ENCODE peak calls at places on chromosomes 16 and 17, in four cellular contexts. One of them, this sample, is unnamed.

GRCh38 chr17:47276868-47277267 is 23.2 kb downstream of the ITGB3 start:
- DNase-seq in K562: no peak
- DNase-seq in HepG2: peak
- DNase-seq in GM12878: no peak
- DNase-seq in this sample: peak

GRCh38 chr16:1465567-1465915 is 9.3 kb downstream of the CLCN7 start:
- DNase-seq in K562: no peak
- DNase-seq in HepG2: no peak
- DNase-seq in GM12878: no peak
- DNase-seq in this sample: no peak

GRCh38 chr17:51662204-51663056 is 402.1 kb downstream of the UTP18 start:
- DNase-seq in K562: no peak
- DNase-seq in HepG2: no peak
- DNase-seq in GM12878: no peak
- DNase-seq in this sample: no peak

GRCh38 chr16:937311-937710 is 33.5 kb downstream of the LMF1 start:
- DNase-seq in K562: no peak
- DNase-seq in HepG2: no peak
- DNase-seq in GM12878: no peak
- DNase-seq in this sample: no peak

GRCh38 chr17:60231691-60232090 is 81.9 kb downstream of the CA4 start:
- DNase-seq in K562: peak
- DNase-seq in HepG2: no peak
- DNase-seq in GM12878: no peak
- DNase-seq in this sample: no peak

GRCh38 chr17:8912060-8912981 is 44.8 kb upstream of the PIK3R6 start:
- DNase-seq in K562: no peak
- DNase-seq in HepG2: no peak
- DNase-seq in GM12878: no peak
- DNase-seq in this sample: no peak

GRCh38 chr17:55443904-55444303 is 22.3 kb upstream of the MMD start:
- DNase-seq in K562: no peak
- DNase-seq in HepG2: no peak
- DNase-seq in GM12878: no peak
- DNase-seq in this sample: no peak

GRCh38 chr16:2813661-2814288 is 3.3 kb upstream of the PRSS21 start:
- DNase-seq in K562: no peak
- DNase-seq in HepG2: no peak
- DNase-seq in GM12878: no peak
- DNase-seq in this sample: no peak

GRCh38 chr16:89863741-89864391 is 9.5 kb upstream of the TCF25 start:
- DNase-seq in K562: no peak
- DNase-seq in HepG2: no peak
- DNase-seq in GM12878: peak
- DNase-seq in this sample: no peak

GRCh38 chr17:30520436-30520835 is 43.2 kb downstream of the GOSR1 start:
- DNase-seq in K562: no peak
- DNase-seq in HepG2: no peak
- DNase-seq in GM12878: no peak
- DNase-seq in this sample: no peak

GRCh38 chr17:77602062-77602746 is 356.3 kb upstream of the TNRC6C start:
- DNase-seq in K562: no peak
- DNase-seq in HepG2: no peak
- DNase-seq in GM12878: no peak
- DNase-seq in this sample: no peak

GRCh38 chr16:27786221-27786848 is 236.4 kb downstream of the KATNIP start:
- DNase-seq in K562: no peak
- DNase-seq in HepG2: peak
- DNase-seq in GM12878: no peak
- DNase-seq in this sample: no peak

GRCh38 chr16:67935096-67935401 is 1.6 kb downstream of the PSMB10 start:
- DNase-seq in K562: no peak
- DNase-seq in HepG2: no peak
- DNase-seq in GM12878: no peak
- DNase-seq in this sample: no peak

GRCh38 chr16:31356566-31357323 is 1.8 kb downstream of the ITGAX start:
- DNase-seq in K562: no peak
- DNase-seq in HepG2: no peak
- DNase-seq in GM12878: no peak
- DNase-seq in this sample: no peak

GRCh38 chr16:57798953-57799618 is 3.2 kb downstream of the KIFC3 start:
- DNase-seq in K562: no peak
- DNase-seq in HepG2: no peak
- DNase-seq in GM12878: no peak
- DNase-seq in this sample: no peak

GRCh38 chr17:36728030-36728991 is 126.9 kb downstream of the MRM1 start:
- DNase-seq in K562: peak
- DNase-seq in HepG2: no peak
- DNase-seq in GM12878: no peak
- DNase-seq in this sample: no peak

GRCh38 chr16:57619606-57620315 is 8.7 kb upstream of the ADGRG1 start:
- DNase-seq in K562: no peak
- DNase-seq in HepG2: peak
- DNase-seq in GM12878: no peak
- DNase-seq in this sample: no peak

GRCh38 chr17:77432034-77432554 is 291.3 kb downstream of the SEC14L1 start:
- DNase-seq in K562: no peak
- DNase-seq in HepG2: no peak
- DNase-seq in GM12878: no peak
- DNase-seq in this sample: no peak

GRCh38 chr17:11303773-11304394 is 62.9 kb downstream of the SHISA6 start:
- DNase-seq in K562: no peak
- DNase-seq in HepG2: no peak
- DNase-seq in GM12878: no peak
- DNase-seq in this sample: no peak

GRCh38 chr17:12613566-12613965 is 52.1 kb upstream of the MYOCD start:
- DNase-seq in K562: no peak
- DNase-seq in HepG2: no peak
- DNase-seq in GM12878: no peak
- DNase-seq in this sample: no peak

GRCh38 chr17:18362509-18363020 is 785 bp downstream of the SHMT1 start:
- DNase-seq in K562: peak
- DNase-seq in HepG2: peak
- DNase-seq in GM12878: no peak
- DNase-seq in this sample: peak

GRCh38 chr17:8791910-8792270 is 7.3 kb downstream of the MFSD6L start:
- DNase-seq in K562: no peak
- DNase-seq in HepG2: no peak
- DNase-seq in GM12878: no peak
- DNase-seq in this sample: peak

GRCh38 chr17:5282639-5283217 is 644 bp downstream of the RABEP1 start:
- DNase-seq in K562: no peak
- DNase-seq in HepG2: no peak
- DNase-seq in GM12878: no peak
- DNase-seq in this sample: no peak

GRCh38 chr17:62963296-62963695 is 2.7 kb upstream of the TANC2 start:
- DNase-seq in K562: peak
- DNase-seq in HepG2: no peak
- DNase-seq in GM12878: no peak
- DNase-seq in this sample: peak

GRCh38 chr17:9402590-9403199 is 172.9 kb downstream of the STX8 start:
- DNase-seq in K562: peak
- DNase-seq in HepG2: peak
- DNase-seq in GM12878: no peak
- DNase-seq in this sample: peak

GRCh38 chr16:86572616-86573015 is 5.7 kb upstream of the FOXL1 start:
- DNase-seq in K562: no peak
- DNase-seq in HepG2: no peak
- DNase-seq in GM12878: no peak
- DNase-seq in this sample: no peak

GRCh38 chr17:43545383-43545632 is 832 bp downstream of the ETV4 start:
- DNase-seq in K562: no peak
- DNase-seq in HepG2: no peak
- DNase-seq in GM12878: no peak
- DNase-seq in this sample: peak

GRCh38 chr17:39618252-39618913 is 8.4 kb upstream of the PPP1R1B start:
- DNase-seq in K562: no peak
- DNase-seq in HepG2: no peak
- DNase-seq in GM12878: no peak
- DNase-seq in this sample: no peak

GRCh38 chr17:8475227-8475626 is 39.5 kb downstream of the NDEL1 start:
- DNase-seq in K562: no peak
- DNase-seq in HepG2: no peak
- DNase-seq in GM12878: no peak
- DNase-seq in this sample: no peak

GRCh38 chr16:63652091-63652490 is 1469.8 kb downstream of the CDH11 start:
- DNase-seq in K562: no peak
- DNase-seq in HepG2: peak
- DNase-seq in GM12878: no peak
- DNase-seq in this sample: no peak

GRCh38 chr16:68800257-68800875 is 43.0 kb upstream of the TANGO6 start:
- DNase-seq in K562: peak
- DNase-seq in HepG2: peak
- DNase-seq in GM12878: peak
- DNase-seq in this sample: peak

GRCh38 chr16:86355951-86356350 is 154.4 kb upstream of the FOXF1 start:
- DNase-seq in K562: no peak
- DNase-seq in HepG2: no peak
- DNase-seq in GM12878: no peak
- DNase-seq in this sample: no peak

GRCh38 chr16:30902070-30902972 is 5.9 kb downstream of the CTF1 start:
- DNase-seq in K562: peak
- DNase-seq in HepG2: peak
- DNase-seq in GM12878: no peak
- DNase-seq in this sample: peak

GRCh38 chr17:78142113-78142861 is 3.9 kb upstream of the C17orf99 start:
- DNase-seq in K562: no peak
- DNase-seq in HepG2: peak
- DNase-seq in GM12878: no peak
- DNase-seq in this sample: peak

GRCh38 chr17:4204676-4205075 is 59.1 kb downstream of the ANKFY1 start:
- DNase-seq in K562: no peak
- DNase-seq in HepG2: no peak
- DNase-seq in GM12878: no peak
- DNase-seq in this sample: no peak

GRCh38 chr16:71894921-71895678 is at the start of gene IST1:
- DNase-seq in K562: peak
- DNase-seq in HepG2: peak
- DNase-seq in GM12878: peak
- DNase-seq in this sample: peak

GRCh38 chr16:71896688-71897368 is 1.5 kb downstream of the IST1 start:
- DNase-seq in K562: no peak
- DNase-seq in HepG2: no peak
- DNase-seq in GM12878: no peak
- DNase-seq in this sample: no peak

GRCh38 chr16:71894229-71894920 is 956 bp upstream of the IST1 start:
- DNase-seq in K562: no peak
- DNase-seq in HepG2: peak
- DNase-seq in GM12878: no peak
- DNase-seq in this sample: peak

GRCh38 chr16:71893888-71894228 is 1.5 kb upstream of the IST1 start:
- DNase-seq in K562: no peak
- DNase-seq in HepG2: no peak
- DNase-seq in GM12878: no peak
- DNase-seq in this sample: no peak

GRCh38 chr16:71895679-71896385 is 501 bp downstream of the IST1 start:
- DNase-seq in K562: peak
- DNase-seq in HepG2: no peak
- DNase-seq in GM12878: no peak
- DNase-seq in this sample: peak
- TF ChIP-seq POLR2AphosphoS2 in K562: no peak
- TF ChIP-seq POLR2AphosphoS2 in HepG2: no peak
- TF ChIP-seq POLR2AphosphoS2 in GM12878: no peak
- TF ChIP-seq POLR2AphosphoS2 in this sample: no peak

GRCh38 chr17:15955793-15956541 is 11.0 kb downstream of the ADORA2B start:
- DNase-seq in K562: peak
- DNase-seq in HepG2: no peak
- DNase-seq in GM12878: no peak
- DNase-seq in this sample: no peak

GRCh38 chr17:15952916-15953865 is 8.3 kb downstream of the ADORA2B start:
- DNase-seq in K562: no peak
- DNase-seq in HepG2: no peak
- DNase-seq in GM12878: no peak
- DNase-seq in this sample: no peak

GRCh38 chr17:15952048-15952532 is 7.2 kb downstream of the ADORA2B start:
- DNase-seq in K562: no peak
- DNase-seq in HepG2: no peak
- DNase-seq in GM12878: no peak
- DNase-seq in this sample: no peak

GRCh38 chr17:15951368-15952047 is 6.6 kb downstream of the ADORA2B start:
- DNase-seq in K562: no peak
- DNase-seq in HepG2: no peak
- DNase-seq in GM12878: no peak
- DNase-seq in this sample: no peak

GRCh38 chr17:15954222-15954621 is 9.3 kb downstream of the ADORA2B start:
- DNase-seq in K562: no peak
- DNase-seq in HepG2: no peak
- DNase-seq in GM12878: no peak
- DNase-seq in this sample: peak
- TF ChIP-seq POLR2AphosphoS2 in K562: no peak
- TF ChIP-seq POLR2AphosphoS2 in HepG2: no peak
- TF ChIP-seq POLR2AphosphoS2 in GM12878: no peak
- TF ChIP-seq POLR2AphosphoS2 in this sample: no peak

DNA sequence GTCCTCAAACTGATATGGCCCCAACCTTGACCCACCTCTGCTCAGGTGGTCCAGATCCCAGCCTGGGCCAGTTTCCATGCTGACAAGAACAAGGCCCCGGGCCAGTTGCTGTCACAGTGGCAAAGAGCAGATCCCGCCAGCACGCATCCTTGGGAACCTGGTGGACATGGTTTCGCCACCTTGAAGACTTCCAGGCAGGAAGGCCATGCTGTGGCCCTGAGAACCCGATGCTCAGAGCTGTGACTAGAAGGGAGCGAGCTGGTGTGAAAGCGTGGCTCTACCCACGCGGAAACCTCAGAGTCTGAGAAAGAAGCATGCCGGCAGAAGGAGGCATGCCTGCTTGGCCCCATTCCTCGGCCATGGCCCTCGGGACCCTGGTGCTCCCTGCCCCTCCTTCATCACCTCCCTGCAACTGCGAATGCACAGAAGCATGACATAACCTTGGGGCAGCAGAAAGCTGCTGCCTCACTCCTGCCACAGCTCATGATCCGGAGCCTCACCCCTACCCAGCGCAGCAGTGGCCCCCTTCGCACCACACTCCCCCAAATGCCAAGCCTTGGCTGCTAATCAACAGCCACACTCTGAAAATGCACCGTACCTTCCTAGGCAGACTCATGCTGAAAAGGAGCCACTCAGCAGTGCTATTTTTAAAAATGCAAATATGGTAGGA is 33.2 kb downstream of the UBE2O start:
- DNase-seq in K562: no peak
- DNase-seq in HepG2: no peak
- DNase-seq in GM12878: no peak
- DNase-seq in this sample: no peak
- TF ChIP-seq POLR2AphosphoS2 in K562: no peak
- TF ChIP-seq POLR2AphosphoS2 in HepG2: no peak
- TF ChIP-seq POLR2AphosphoS2 in GM12878: no peak
- TF ChIP-seq POLR2AphosphoS2 in this sample: no peak

DNA sequence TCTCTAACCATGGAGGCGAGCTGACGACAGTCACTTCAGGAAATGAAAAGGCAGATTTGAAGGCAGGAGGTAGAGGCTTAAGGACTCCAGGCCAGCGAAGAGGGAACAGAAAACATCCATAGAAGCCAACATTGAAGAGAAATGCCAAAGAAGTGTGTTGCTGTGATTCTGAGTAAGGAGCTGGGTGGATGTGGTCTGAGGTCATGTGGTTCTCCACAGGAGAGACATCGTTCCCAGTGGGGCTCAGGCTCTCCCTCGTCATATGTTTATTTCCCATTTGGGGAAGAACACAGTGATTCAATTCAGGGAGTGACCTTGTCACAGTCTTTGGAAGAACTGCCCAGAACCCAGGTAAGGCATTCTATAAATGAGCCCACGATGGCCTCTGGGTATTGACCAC is 6.6 kb upstream of the PMP22 start:
- DNase-seq in K562: no peak
- DNase-seq in HepG2: no peak
- DNase-seq in GM12878: no peak
- DNase-seq in this sample: no peak
- TF ChIP-seq POLR2AphosphoS2 in K562: no peak
- TF ChIP-seq POLR2AphosphoS2 in HepG2: no peak
- TF ChIP-seq POLR2AphosphoS2 in GM12878: no peak
- TF ChIP-seq POLR2AphosphoS2 in this sample: no peak

This sample was measured in A549.